ENCODE peak calls at places on chromosomes 6 and 20, in six cellular contexts. I is Panc1, O is neural crest cell, D is dorsolateral prefrontal cortex, Q is body of pancreas, H is OCI-LY7. U is an unnamed sample.

GRCh38 chr6:151101116-151101810 is 138.5 kb upstream of the AKAP12 start:
- DNase-seq in I (no peak), O (no peak), D (no peak), Q (no peak), H (no peak), U (no peak)

GRCh38 chr6:158557927-158558326 is 2.0 kb upstream of the TMEM181 start:
- DNase-seq in I (no peak), O (no peak), D (no peak), Q (no peak), H (no peak), U (no peak)

GRCh38 chr6:31663087-31663960 is 1.5 kb downstream of the GPANK1 start:
- DNase-seq in I (no peak), O (no peak), D (no peak), Q (no peak), H (no peak), U (no peak)

GRCh38 chr6:106077881-106078280 is 8.3 kb upstream of the PRDM1 start:
- DNase-seq in I (no peak), O (no peak), D (no peak), Q (no peak), H (no peak), U (no peak)

GRCh38 chr6:33057222-33058150 is 16.0 kb downstream of the HLA-DPA1 start:
- DNase-seq in I (no peak), O (no peak), D (no peak), Q (no peak), H (no peak), U (no peak)

GRCh38 chr20:32580970-32581838 is 3.9 kb downstream of the NOL4L start:
- DNase-seq in I (no peak), O (no peak), D (no peak), Q (no peak), H (peak), U (no peak)

GRCh38 chr6:110282412-110282811 is 75.7 kb downstream of the METTL24 start:
- DNase-seq in I (no peak), O (no peak), D (no peak), Q (no peak), H (no peak), U (no peak)

GRCh38 chr6:156645106-156645505 is 132.1 kb upstream of the ARID1B start:
- DNase-seq in I (no peak), O (no peak), D (no peak), Q (no peak), H (no peak), U (no peak)

GRCh38 chr20:57582432-57583288 is 21.8 kb downstream of the PCK1 start:
- DNase-seq in I (no peak), O (peak), D (peak), Q (no peak), H (peak), U (no peak)

GRCh38 chr6:34412643-34413214 is 13.1 kb downstream of the RPS10 start:
- DNase-seq in I (no peak), O (no peak), D (no peak), Q (no peak), H (no peak), U (no peak)

GRCh38 chr20:51966296-51966971 is 164.1 kb upstream of the SALL4 start:
- DNase-seq in I (peak), O (peak), D (no peak), Q (peak), H (peak), U (peak)

GRCh38 chr6:158655569-158656450 is 6.0 kb downstream of the SYTL3 start:
- DNase-seq in I (no peak), O (no peak), D (no peak), Q (no peak), H (no peak), U (no peak)

GRCh38 chr20:51373713-51374481 is 168.6 kb downstream of the NFATC2 start:
- DNase-seq in I (no peak), O (no peak), D (no peak), Q (peak), H (no peak), U (no peak)

GRCh38 chr20:53891306-53891894 is 179.0 kb downstream of the BCAS1 start:
- DNase-seq in I (no peak), O (no peak), D (no peak), Q (no peak), H (no peak), U (no peak)

GRCh38 chr6:166560222-166560621 is 26.3 kb downstream of the RAMACL start:
- DNase-seq in I (no peak), O (no peak), D (no peak), Q (no peak), H (no peak), U (no peak)

GRCh38 chr6:157519255-157520116 is 138.5 kb downstream of the ZDHHC14 start:
- DNase-seq in I (no peak), O (no peak), D (no peak), Q (no peak), H (no peak), U (no peak)

GRCh38 chr20:58622671-58623578 is 28.2 kb upstream of the STX16 start:
- DNase-seq in I (no peak), O (no peak), D (no peak), Q (no peak), H (no peak), U (no peak)

GRCh38 chr6:71510057-71510713 is 221.6 kb downstream of the OGFRL1 start:
- DNase-seq in I (no peak), O (no peak), D (peak), Q (peak), H (peak), U (peak)

GRCh38 chr6:45187841-45188240 is 140.3 kb upstream of the RUNX2 start:
- DNase-seq in I (no peak), O (no peak), D (no peak), Q (no peak), H (no peak), U (no peak)

GRCh38 chr6:155493694-155494143 is 38.1 kb upstream of the NOX3 start:
- DNase-seq in I (peak), O (no peak), D (peak), Q (no peak), H (peak), U (peak)

GRCh38 chr6:28537065-28537464 is 11.4 kb downstream of the GPX5 start:
- DNase-seq in I (peak), O (peak), D (no peak), Q (no peak), H (no peak), U (peak)

GRCh38 chr6:30684386-30685156 is 1.9 kb downstream of the PPP1R18 start:
- DNase-seq in I (no peak), O (no peak), D (no peak), Q (no peak), H (peak), U (peak)

GRCh38 chr6:46888031-46888430 is 33.7 kb downstream of the ADGRF5 start:
- DNase-seq in I (no peak), O (no peak), D (no peak), Q (no peak), H (no peak), U (no peak)

GRCh38 chr20:37968726-37969401 is 64.4 kb downstream of the TTI1 start:
- DNase-seq in I (no peak), O (no peak), D (no peak), Q (no peak), H (no peak), U (no peak)

GRCh38 chr6:150395388-150396009 is 26.7 kb downstream of the IYD start:
- DNase-seq in I (no peak), O (peak), D (peak), Q (peak), H (peak), U (peak)

GRCh38 chr6:37696841-37697735 is 595 bp downstream of the MDGA1 start:
- DNase-seq in I (no peak), O (peak), D (no peak), Q (no peak), H (no peak), U (peak)

GRCh38 chr20:52102126-52102525 is 89.5 kb downstream of the ZFP64 start:
- DNase-seq in I (no peak), O (no peak), D (no peak), Q (no peak), H (no peak), U (no peak)

GRCh38 chr6:39166918-39167301 is 51.9 kb upstream of the SAYSD1 start:
- DNase-seq in I (no peak), O (no peak), D (no peak), Q (no peak), H (no peak), U (no peak)

GRCh38 chr20:3047486-3048419 is 1.9 kb downstream of the MRPS26 start:
- DNase-seq in I (no peak), O (no peak), D (no peak), Q (no peak), H (no peak), U (no peak)

GRCh38 chr6:33779305-33779704 is 9.6 kb downstream of the LEMD2 start:
- DNase-seq in I (no peak), O (no peak), D (no peak), Q (no peak), H (peak), U (no peak)

GRCh38 chr20:43842126-43843020 is 72.3 kb upstream of the TOX2 start:
- DNase-seq in I (no peak), O (no peak), D (no peak), Q (no peak), H (no peak), U (no peak)

GRCh38 chr6:160668589-160668988 is 4.5 kb upstream of the LPA start:
- DNase-seq in I (no peak), O (no peak), D (no peak), Q (no peak), H (no peak), U (no peak)

GRCh38 chr6:20837189-20837588 is 302.9 kb downstream of the CDKAL1 start:
- DNase-seq in I (no peak), O (no peak), D (no peak), Q (no peak), H (no peak), U (peak)

GRCh38 chr6:106745824-106746610 is 116.6 kb downstream of the QRSL1 start:
- DNase-seq in I (no peak), O (no peak), D (no peak), Q (no peak), H (no peak), U (no peak)

DNA sequence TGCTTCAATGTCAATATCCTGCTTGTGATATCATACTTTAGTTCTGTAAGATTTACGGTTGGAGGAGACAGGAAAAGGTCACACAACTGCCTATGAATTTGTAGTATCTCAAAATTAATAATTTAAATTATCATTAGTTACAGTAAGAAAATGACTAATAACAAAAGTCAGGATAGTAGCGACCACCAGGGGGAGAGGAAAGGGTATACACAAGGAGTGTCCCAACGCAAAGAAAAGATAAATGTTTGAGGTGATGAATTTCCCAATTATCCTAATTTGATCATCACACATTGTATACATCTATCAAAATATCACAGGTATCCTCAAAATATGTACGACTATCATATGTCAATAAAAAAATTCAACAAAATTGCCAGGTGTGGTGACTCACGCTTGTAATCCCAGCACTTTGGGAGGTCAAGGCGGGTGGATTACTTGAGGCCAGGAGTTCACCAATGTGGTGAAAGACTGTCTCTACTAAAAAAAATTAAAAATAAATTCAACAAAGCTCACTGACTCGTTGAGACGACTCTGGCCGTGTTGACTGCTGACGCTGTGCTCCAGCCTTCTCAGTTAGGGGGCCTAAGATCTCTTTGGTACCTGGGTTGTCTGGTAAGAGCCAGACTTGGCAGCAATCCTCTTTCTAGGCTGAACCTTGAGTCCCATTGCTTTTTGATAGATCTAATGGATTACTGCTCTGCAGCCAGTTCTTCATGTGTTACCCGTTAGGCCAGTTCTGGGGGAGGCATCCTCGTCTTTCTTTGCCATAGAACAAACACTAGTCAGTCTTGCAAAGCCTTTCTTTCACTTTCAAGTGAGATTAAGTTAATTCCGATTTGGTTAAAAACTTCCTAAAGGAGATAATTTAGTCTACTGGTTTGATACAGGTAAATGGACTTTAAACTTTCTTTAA is 9.0 kb upstream of the OVOL2 start:
- DNase-seq in I (no peak), O (no peak), D (no peak), Q (no peak), H (peak), U (no peak)
- TF ChIP-seq CTCF in I (no peak), O (peak), D (no peak), Q (no peak), H (peak), U (no peak)

GRCh38 chr6:99349620-99350141 is at the start of gene FAXC:
- DNase-seq in I (no peak), O (peak), D (peak), Q (peak), H (no peak), U (no peak)
- TF ChIP-seq CTCF in I (peak), O (peak), D (peak), Q (peak), H (no peak), U (peak)

GRCh38 chr6:8063762-8064637 is at the start of gene BLOC1S5:
- DNase-seq in I (no peak), O (peak), D (peak), Q (peak), H (peak), U (peak)
- TF ChIP-seq CTCF in I (peak), O (no peak), D (peak), Q (peak), H (no peak), U (no peak)

GRCh38 chr6:36671687-36672375 is 6.7 kb upstream of the CDKN1A start:
- DNase-seq in I (no peak), O (no peak), D (no peak), Q (no peak), H (no peak), U (no peak)
- TF ChIP-seq CTCF in I (no peak), O (no peak), D (no peak), Q (no peak), H (no peak), U (no peak)

GRCh38 chr6:163147988-163148387 is 266.5 kb upstream of the QKI start:
- DNase-seq in I (no peak), O (no peak), D (no peak), Q (no peak), H (no peak), U (no peak)
- TF ChIP-seq CTCF in I (peak), O (peak), D (peak), Q (no peak), H (peak), U (no peak)

DNA sequence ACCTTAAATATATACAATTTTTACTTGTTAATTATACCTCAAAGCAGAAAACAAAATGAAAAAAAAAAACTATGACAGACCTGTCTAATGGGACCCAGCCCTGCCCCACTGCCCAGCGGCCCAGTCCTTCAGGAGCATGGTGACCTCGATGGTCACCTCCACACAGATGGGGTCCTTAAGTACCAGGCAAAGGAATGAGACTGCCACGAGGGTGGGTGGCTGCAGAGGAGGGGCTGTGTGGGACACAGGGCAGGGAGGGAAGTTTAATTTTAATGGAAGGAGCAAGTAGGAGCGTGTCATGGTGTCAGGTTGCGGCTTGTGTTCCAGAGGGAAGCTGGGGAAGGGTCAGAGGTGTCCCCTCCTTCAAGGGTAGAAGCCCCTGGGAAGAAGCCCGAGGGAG is 28.6 kb downstream of the GABRR2 start:
- DNase-seq in I (no peak), O (no peak), D (no peak), Q (no peak), H (no peak), U (no peak)
- TF ChIP-seq CTCF in I (no peak), O (no peak), D (no peak), Q (no peak), H (no peak), U (no peak)